ENCODE peak calls at places on chromosomes 2 and 18, in eight cellular contexts. P is GM12864; U is heart left ventricle; T is midbrain; N is 8988T; O is NCI-H1105 treated with DMSO at 0.1 percent for 48 hours; A is stimulated activated naive CD8-positive, alpha-beta T cell treated with anti-CD3 and anti-CD28 coated beads, Interleukin-15, amount 100 ng/mL, for 72 hours; R is NCI-H2171 treated with DMSO at 0.1 percent for 48 hours. S is an unnamed sample.

GRCh38 chr2:228015741-228016140 is 144.3 kb downstream of the DAW1 start:
- DNase-seq in A (no peak), R (no peak), U (no peak), T (no peak), N (no peak), O (no peak), P (no peak), S (no peak)

GRCh38 chr2:5915926-5916325 is 223.7 kb downstream of the SOX11 start:
- DNase-seq in O (no peak), R (peak; percentile 31), P (no peak), T (no peak), N (no peak), A (no peak), U (no peak), S (no peak)

GRCh38 chr2:152585830-152586484 is 131.3 kb downstream of the PRPF40A start:
- DNase-seq in O (no peak), P (no peak), R (no peak), U (no peak), N (no peak), A (no peak), T (peak; percentile 34), S (no peak)

GRCh38 chr2:195756218-195756941 is 99.4 kb downstream of the SLC39A10 start:
- DNase-seq in A (no peak), U (no peak), O (no peak), N (no peak), T (no peak), R (no peak), P (no peak), S (no peak)

GRCh38 chr2:240249423-240250149 is 109.1 kb upstream of the OTOS start:
- DNase-seq in N (no peak), U (no peak), T (peak; percentile 43), O (no peak), R (no peak), A (no peak), P (no peak), S (no peak)

GRCh38 chr2:215961981-215962380 is 51.4 kb downstream of the MREG start:
- DNase-seq in R (no peak), N (no peak), T (peak; percentile 21), A (no peak), U (no peak), O (no peak), P (no peak), S (no peak)

GRCh38 chr18:44589709-44590108 is 91.0 kb upstream of the SETBP1 start:
- DNase-seq in A (no peak), R (no peak), P (no peak), U (no peak), N (no peak), T (no peak), O (no peak), S (no peak)

GRCh38 chr2:113283704-113284284 is 5.1 kb upstream of the PAX8 start:
- DNase-seq in U (no peak), A (no peak), N (peak; percentile 68), O (no peak), R (no peak), P (no peak), T (no peak), S (no peak)

GRCh38 chr2:70460333-70460732 is 93.3 kb downstream of the TGFA start:
- DNase-seq in P (no peak), A (no peak), T (no peak), U (no peak), N (no peak), R (no peak), O (no peak), S (no peak)

GRCh38 chr2:80592106-80592505 is 287.6 kb upstream of the LRRTM1 start:
- DNase-seq in T (no peak), R (no peak), P (no peak), A (no peak), O (no peak), U (no peak), N (no peak), S (no peak)

GRCh38 chr2:145096582-145096981 is 576.7 kb upstream of the ZEB2 start:
- DNase-seq in T (no peak), P (no peak), N (no peak), O (no peak), U (no peak), R (no peak), A (no peak), S (no peak)

GRCh38 chr2:226327830-226328229 is 471.8 kb downstream of the IRS1 start:
- DNase-seq in N (no peak), T (no peak), A (no peak), P (no peak), U (no peak), R (no peak), O (no peak), S (no peak)

GRCh38 chr18:30160124-30160523 is 882.4 kb downstream of the DSC3 start:
- DNase-seq in R (no peak), N (no peak), A (no peak), P (no peak), U (no peak), O (no peak), T (no peak), S (no peak)

GRCh38 chr2:159209341-159210306 is 76.9 kb downstream of the WDSUB1 start:
- DNase-seq in R (no peak), N (no peak), A (peak; percentile 22), O (no peak), T (no peak), P (no peak), U (peak; percentile 68), S (no peak)

GRCh38 chr18:37864122-37864521 is 298.5 kb upstream of the CELF4 start:
- DNase-seq in T (no peak), P (no peak), U (no peak), R (peak; percentile 63), N (no peak), O (no peak), A (no peak), S (no peak)

GRCh38 chr2:159635006-159635746 is 18.8 kb upstream of the BAZ2B start:
- DNase-seq in U (no peak), P (no peak), O (no peak), N (no peak), R (no peak), T (no peak), A (no peak), S (no peak)

GRCh38 chr18:56202567-56203136 is 435.7 kb downstream of the TXNL1 start:
- DNase-seq in R (no peak), U (no peak), T (no peak), P (no peak), N (no peak), A (no peak), O (no peak), S (no peak)

GRCh38 chr2:59892398-59892797 is 661.1 kb downstream of the BCL11A start:
- DNase-seq in A (no peak), T (no peak), U (no peak), O (no peak), P (no peak), N (no peak), R (no peak), S (no peak)

GRCh38 chr2:200274116-200275075 is 32.1 kb upstream of the SPATS2L start:
- DNase-seq in P (no peak), N (no peak), A (no peak), U (no peak), O (no peak), R (peak; percentile 47), T (peak; percentile 49), S (no peak)

GRCh38 chr2:232377319-232377718 is 1.2 kb upstream of the ALPP start:
- DNase-seq in A (no peak), T (no peak), R (no peak), N (no peak), P (no peak), O (no peak), U (no peak), S (no peak)

GRCh38 chr2:231321021-231321420 is 74.5 kb upstream of the B3GNT7 start:
- DNase-seq in O (no peak), U (peak; percentile 78), N (no peak), R (no peak), A (no peak), P (no peak), T (peak; percentile 5), S (no peak)

GRCh38 chr2:239727776-239728600 is 297.2 kb downstream of the NDUFA10 start:
- DNase-seq in T (peak; percentile 68), P (no peak), R (no peak), U (peak; percentile 68), N (peak; percentile 15), O (no peak), A (no peak), S (no peak)

GRCh38 chr2:29195796-29196195 is 80.6 kb downstream of the CLIP4 start:
- DNase-seq in O (no peak), N (no peak), T (no peak), U (no peak), A (no peak), R (no peak), P (no peak), S (no peak)

GRCh38 chr2:71793965-71794364 is 340.6 kb downstream of the DYSF start:
- DNase-seq in R (no peak), N (no peak), T (no peak), A (no peak), O (no peak), P (no peak), U (no peak), S (no peak)

GRCh38 chr2:185607943-185608342 is 130.7 kb upstream of the FSIP2 start:
- DNase-seq in A (no peak), T (no peak), R (no peak), N (no peak), O (no peak), U (no peak), P (no peak), S (no peak)

GRCh38 chr2:36490749-36491148 is 107.2 kb downstream of the FEZ2 start:
- DNase-seq in A (no peak), T (no peak), R (no peak), O (no peak), U (no peak), N (no peak), P (no peak), S (no peak)

GRCh38 chr2:215870088-215870490 is 143.3 kb downstream of the MREG start:
- DNase-seq in P (no peak), U (no peak), O (no peak), N (no peak), R (no peak), T (no peak), A (no peak), S (no peak)

GRCh38 chr2:18623782-18624181 is 34.4 kb upstream of the NT5C1B start:
- DNase-seq in A (no peak), O (no peak), T (no peak), R (no peak), N (no peak), P (no peak), U (no peak), S (no peak)

GRCh38 chr2:101387151-101387807 is at the start of gene CREG2:
- DNase-seq in U (peak; percentile 83), P (no peak), R (peak; percentile 41), O (peak; percentile 41), A (peak; percentile 67), N (peak; percentile 89), T (peak; percentile 55), S (peak; percentile 33)

GRCh38 chr2:62733546-62733945 is 28.0 kb downstream of the EHBP1 start:
- DNase-seq in O (no peak), P (no peak), A (no peak), N (no peak), R (no peak), T (no peak), U (no peak), S (no peak)

GRCh38 chr2:240512666-240513535 is 44.9 kb downstream of the ANKMY1 start:
- DNase-seq in P (no peak), O (no peak), R (no peak), T (no peak), N (peak; percentile 2), U (no peak), A (no peak), S (no peak)

GRCh38 chr2:203690110-203691047 is 16.1 kb upstream of the CD28 start:
- DNase-seq in N (no peak), A (no peak), T (no peak), O (peak; percentile 4), P (no peak), U (no peak), R (peak; percentile 63), S (no peak)

GRCh38 chr2:3246928-3247714 is 130.5 kb downstream of the EIPR1 start:
- DNase-seq in R (no peak), N (no peak), T (no peak), O (no peak), P (no peak), U (no peak), A (no peak), S (no peak)